ENCODE peak calls at places on chromosomes 11 and 22, in seven cellular contexts. R is G401, W is neural crest cell, S is GM23248, H is midbrain, G is NCI-H187 treated with DMSO at 0.1 percent for 48 hours, B is HEK293T. N is an unnamed sample.

GRCh38 chr11:61160487-61161189 is 588 bp downstream of the VPS37C start:
- DNase-seq in R (peak; percentile 61), S (peak; percentile 55), G (no peak), H (no peak), B (no peak), W (no peak), N (peak; percentile 16)

GRCh38 chr11:86869966-86870570 is 69.7 kb downstream of the PRSS23 start:
- DNase-seq in S (peak; percentile 88), B (peak; percentile 79), W (peak; percentile 70), G (no peak), H (peak; percentile 40), R (peak; percentile 47), N (peak; percentile 28)

GRCh38 chr11:28566643-28567042 is 458.5 kb downstream of the METTL15 start:
- DNase-seq in W (peak; percentile 20), S (peak; percentile 99), R (peak; percentile 9), H (peak; percentile 10), G (no peak), B (peak; percentile 9), N (no peak)

GRCh38 chr22:31350410-31350863 is 4.3 kb upstream of the PATZ1 start:
- DNase-seq in B (no peak), W (no peak), H (no peak), R (peak; percentile 95), S (peak; percentile 38), G (no peak), N (peak; percentile 80)

GRCh38 chr22:50626856-50627451 is 998 bp downstream of the ARSA start:
- DNase-seq in R (no peak), W (no peak), G (no peak), B (no peak), H (no peak), S (no peak), N (no peak)

GRCh38 chr11:44309483-44310197 is at the start of gene ALX4:
- DNase-seq in G (no peak), W (no peak), S (peak; percentile 43), R (no peak), H (peak; percentile 4), B (peak; percentile 77), N (peak; percentile 60)

GRCh38 chr11:1353383-1354124 is 36.2 kb upstream of the BRSK2 start:
- DNase-seq in S (no peak), G (no peak), R (no peak), B (no peak), H (no peak), W (no peak), N (no peak)

GRCh38 chr11:59158206-59159068 is 13.5 kb upstream of the DTX4 start:
- DNase-seq in W (peak; percentile 45), G (peak; percentile 48), B (peak; percentile 61), R (peak; percentile 77), H (peak; percentile 74), S (peak; percentile 79), N (peak; percentile 54)

GRCh38 chr22:25726241-25726640 is 15.7 kb upstream of the MYO18B start:
- DNase-seq in R (no peak), B (no peak), W (no peak), S (no peak), H (no peak), G (no peak), N (no peak)

GRCh38 chr22:50544078-50544745 is 1.5 kb upstream of the KLHDC7B start:
- DNase-seq in R (peak; percentile 48), G (no peak), H (peak; percentile 49), S (peak; percentile 90), B (peak; percentile 91), W (peak; percentile 84), N (peak; percentile 76)

GRCh38 chr11:31645747-31646146 is 136.2 kb downstream of the ELP4 start:
- DNase-seq in S (peak; percentile 90), H (no peak), R (no peak), G (no peak), W (no peak), B (no peak), N (no peak)

GRCh38 chr11:86421976-86422770 is 47.5 kb downstream of the CCDC81 start:
- DNase-seq in G (no peak), S (no peak), H (no peak), R (no peak), W (no peak), B (no peak), N (no peak)

GRCh38 chr11:88338223-88338661 is 706 bp upstream of the CTSC start:
- DNase-seq in W (no peak), B (peak; percentile 21), S (peak; percentile 78), H (peak; percentile 28), R (no peak), G (no peak), N (peak; percentile 39)

GRCh38 chr11:44814881-44815592 is 88.3 kb downstream of the TSPAN18 start:
- DNase-seq in R (peak; percentile 82), W (no peak), B (no peak), G (no peak), H (no peak), S (peak; percentile 64), N (no peak)

GRCh38 chr11:108340958-108341357 is 118.1 kb downstream of the ATM start:
- DNase-seq in G (no peak), S (no peak), B (no peak), R (no peak), H (no peak), W (no peak), N (no peak)

GRCh38 chr22:24952837-24953293 is 349 bp downstream of the KIAA1671 start:
- DNase-seq in W (peak; percentile 44), G (no peak), H (no peak), S (peak; percentile 80), R (peak; percentile 52), B (peak; percentile 75), N (peak; percentile 78)

GRCh38 chr22:45864959-45865496 is 111.9 kb downstream of the WNT7B start:
- DNase-seq in R (no peak), G (no peak), B (no peak), H (no peak), W (no peak), S (no peak), N (no peak)

GRCh38 chr22:37492428-37493344 is 6.5 kb upstream of the MFNG start:
- DNase-seq in S (peak; percentile 79), R (peak; percentile 17), H (no peak), W (no peak), B (peak; percentile 71), G (no peak), N (peak; percentile 51)

GRCh38 chr11:117794772-117795629 is 2.0 kb downstream of the DSCAML1 start:
- DNase-seq in W (no peak), B (no peak), S (no peak), R (no peak), H (no peak), G (no peak), N (no peak)

GRCh38 chr11:115965754-115966504 is 461.7 kb upstream of the CADM1 start:
- DNase-seq in H (no peak), G (peak; percentile 36), R (no peak), S (no peak), W (no peak), B (no peak), N (no peak)

GRCh38 chr11:46049325-46049860 is 71.9 kb downstream of the PHF21A start:
- DNase-seq in B (no peak), H (no peak), G (no peak), S (no peak), W (no peak), R (peak; percentile 65), N (no peak)

GRCh38 chr11:132427611-132428010 is 1057.2 kb downstream of the NTM start:
- DNase-seq in S (peak; percentile 80), G (no peak), R (no peak), B (no peak), W (no peak), H (no peak), N (no peak)

GRCh38 chr11:62444271-62444833 is 25.5 kb downstream of the SCGB1A1 start:
- DNase-seq in B (no peak), G (no peak), R (peak; percentile 72), H (peak; percentile 84), W (no peak), S (peak; percentile 90), N (no peak)

GRCh38 chr11:60719406-60719805 is 5.1 kb upstream of the MS4A18 start:
- DNase-seq in B (no peak), W (no peak), R (no peak), H (no peak), S (no peak), G (no peak), N (no peak)

GRCh38 chr11:57240757-57241156 is 3.7 kb upstream of the APLNR start:
- DNase-seq in G (no peak), S (no peak), H (no peak), W (no peak), B (no peak), R (no peak), N (no peak)

GRCh38 chr22:38415561-38416321 is 39.3 kb downstream of the KCNJ4 start:
- DNase-seq in H (no peak), B (peak; percentile 70), S (no peak), R (no peak), G (no peak), W (no peak), N (no peak)

GRCh38 chr11:47352556-47352955 is at the start of gene MYBPC3:
- DNase-seq in W (no peak), H (no peak), G (no peak), B (no peak), R (no peak), S (no peak), N (no peak)

GRCh38 chr22:50060441-50061140 is 2.5 kb upstream of the TTLL8 start:
- DNase-seq in G (no peak), W (no peak), R (no peak), S (no peak), H (no peak), B (no peak), N (no peak)

GRCh38 chr11:30990625-30991348 is 378.8 kb downstream of the DCDC1 start:
- DNase-seq in W (no peak), S (no peak), B (no peak), R (no peak), G (peak; percentile 9), H (no peak), N (no peak)

GRCh38 chr22:39170825-39171622 is 18.5 kb upstream of the CBX7 start:
- DNase-seq in H (peak; percentile 83), S (peak; percentile 85), G (no peak), R (peak; percentile 82), B (peak; percentile 92), W (peak; percentile 96), N (peak; percentile 91)

GRCh38 chr11:109015283-109015682 is 350.4 kb downstream of the DDX10 start:
- DNase-seq in W (no peak), H (no peak), B (no peak), G (no peak), R (no peak), S (peak; percentile 77), N (no peak)

GRCh38 chr22:36454916-36455570 is 26.4 kb downstream of the TXN2 start:
- DNase-seq in R (peak; percentile 90), W (peak; percentile 81), B (peak; percentile 92), H (peak; percentile 61), G (peak; percentile 14), S (peak; percentile 85), N (peak; percentile 98)

GRCh38 chr11:110337570-110338193 is 41.3 kb upstream of the RDX start:
- DNase-seq in G (no peak), B (no peak), H (no peak), R (no peak), W (no peak), S (no peak), N (no peak)

GRCh38 chr22:42127606-42128005 is 3.0 kb downstream of the CYP2D6 start:
- DNase-seq in S (no peak), B (no peak), G (no peak), R (no peak), W (no peak), H (no peak), N (no peak)

GRCh38 chr11:59614277-59615131 is 1.1 kb downstream of the OSBP start:
- DNase-seq in B (peak; percentile 7), H (no peak), S (peak; percentile 42), G (no peak), W (no peak), R (no peak), N (no peak)

GRCh38 chr11:40425168-40425567 is 1034.3 kb downstream of the LRRC4C start:
- DNase-seq in G (no peak), S (no peak), R (no peak), B (no peak), H (no peak), W (no peak), N (no peak)

GRCh38 chr11:47887910-47888569 is 39.9 kb upstream of the NUP160 start:
- DNase-seq in B (no peak), S (no peak), R (no peak), G (no peak), H (no peak), W (no peak), N (no peak)

GRCh38 chr11:120881591-120881990 is 142.3 kb upstream of the TBCEL start:
- DNase-seq in H (no peak), B (no peak), S (peak; percentile 45), G (no peak), R (no peak), W (no peak), N (no peak)

N was measured in HAP-1.